ENCODE peak calls at places on chromosomes 2 and 18, in five cellular contexts. One of them, this sample, is unnamed.

GRCh38 chr18:62999392-62999791 is 284.1 kb downstream of the PHLPP1 start:
- DNase-seq in mucosa of descending colon: peak
- DNase-seq in thoracic aorta: no peak
- DNase-seq in progenitor cell of endocrine pancreas: no peak
- DNase-seq in gastrocnemius medialis: peak
- DNase-seq in this sample: no peak

GRCh38 chr2:215269397-215270117 is 42.3 kb upstream of the ATIC start:
- DNase-seq in mucosa of descending colon: no peak
- DNase-seq in thoracic aorta: no peak
- DNase-seq in progenitor cell of endocrine pancreas: peak
- DNase-seq in gastrocnemius medialis: peak
- DNase-seq in this sample: no peak

GRCh38 chr2:115162454-115163293 is 720.2 kb downstream of the DPP10 start:
- DNase-seq in mucosa of descending colon: no peak
- DNase-seq in thoracic aorta: no peak
- DNase-seq in progenitor cell of endocrine pancreas: peak
- DNase-seq in gastrocnemius medialis: no peak
- DNase-seq in this sample: no peak

GRCh38 chr2:176817061-176817565 is 395.5 kb upstream of the HNRNPA3 start:
- DNase-seq in mucosa of descending colon: no peak
- DNase-seq in thoracic aorta: no peak
- DNase-seq in progenitor cell of endocrine pancreas: no peak
- DNase-seq in gastrocnemius medialis: no peak
- DNase-seq in this sample: no peak

GRCh38 chr2:101253713-101254085 is 1.0 kb downstream of the CNOT11 start:
- DNase-seq in mucosa of descending colon: no peak
- DNase-seq in thoracic aorta: no peak
- DNase-seq in progenitor cell of endocrine pancreas: no peak
- DNase-seq in gastrocnemius medialis: no peak
- DNase-seq in this sample: no peak

GRCh38 chr2:241874277-241874925 is 4.9 kb downstream of the RTP5 start:
- DNase-seq in mucosa of descending colon: peak
- DNase-seq in thoracic aorta: no peak
- DNase-seq in progenitor cell of endocrine pancreas: no peak
- DNase-seq in gastrocnemius medialis: no peak
- DNase-seq in this sample: no peak

GRCh38 chr2:226618875-226619605 is 180.6 kb downstream of the IRS1 start:
- DNase-seq in mucosa of descending colon: no peak
- DNase-seq in thoracic aorta: no peak
- DNase-seq in progenitor cell of endocrine pancreas: no peak
- DNase-seq in gastrocnemius medialis: no peak
- DNase-seq in this sample: no peak

GRCh38 chr2:9158786-9159779 is 47.5 kb upstream of the ASAP2 start:
- DNase-seq in mucosa of descending colon: no peak
- DNase-seq in thoracic aorta: no peak
- DNase-seq in progenitor cell of endocrine pancreas: no peak
- DNase-seq in gastrocnemius medialis: no peak
- DNase-seq in this sample: no peak

GRCh38 chr2:62201307-62201706 is 5.4 kb downstream of the B3GNT2 start:
- DNase-seq in mucosa of descending colon: no peak
- DNase-seq in thoracic aorta: no peak
- DNase-seq in progenitor cell of endocrine pancreas: no peak
- DNase-seq in gastrocnemius medialis: no peak
- DNase-seq in this sample: no peak

GRCh38 chr2:109162999-109163398 is 34.0 kb downstream of the SH3RF3 start:
- DNase-seq in mucosa of descending colon: no peak
- DNase-seq in thoracic aorta: peak
- DNase-seq in progenitor cell of endocrine pancreas: no peak
- DNase-seq in gastrocnemius medialis: peak
- DNase-seq in this sample: no peak

GRCh38 chr2:54818226-54818625 is 94.8 kb downstream of the EML6 start:
- DNase-seq in mucosa of descending colon: no peak
- DNase-seq in thoracic aorta: no peak
- DNase-seq in progenitor cell of endocrine pancreas: no peak
- DNase-seq in gastrocnemius medialis: no peak
- DNase-seq in this sample: no peak

GRCh38 chr18:44986933-44987332 is 306.2 kb downstream of the SETBP1 start:
- DNase-seq in mucosa of descending colon: no peak
- DNase-seq in thoracic aorta: no peak
- DNase-seq in progenitor cell of endocrine pancreas: no peak
- DNase-seq in gastrocnemius medialis: no peak
- DNase-seq in this sample: no peak

GRCh38 chr18:65922103-65922502 is 171.3 kb downstream of the CDH7 start:
- DNase-seq in mucosa of descending colon: no peak
- DNase-seq in thoracic aorta: no peak
- DNase-seq in progenitor cell of endocrine pancreas: no peak
- DNase-seq in gastrocnemius medialis: no peak
- DNase-seq in this sample: no peak

GRCh38 chr18:25176516-25177042 is 175.4 kb downstream of the ZNF521 start:
- DNase-seq in mucosa of descending colon: no peak
- DNase-seq in thoracic aorta: no peak
- DNase-seq in progenitor cell of endocrine pancreas: no peak
- DNase-seq in gastrocnemius medialis: no peak
- DNase-seq in this sample: no peak

GRCh38 chr2:140643761-140644187 is 1487.0 kb downstream of the LRP1B start:
- DNase-seq in mucosa of descending colon: no peak
- DNase-seq in thoracic aorta: no peak
- DNase-seq in progenitor cell of endocrine pancreas: no peak
- DNase-seq in gastrocnemius medialis: no peak
- DNase-seq in this sample: no peak

GRCh38 chr2:120864981-120865380 is 129.3 kb downstream of the GLI2 start:
- DNase-seq in mucosa of descending colon: no peak
- DNase-seq in thoracic aorta: no peak
- DNase-seq in progenitor cell of endocrine pancreas: no peak
- DNase-seq in gastrocnemius medialis: no peak
- DNase-seq in this sample: no peak

GRCh38 chr2:148888003-148888501 is 13.0 kb downstream of the KIF5C start:
- DNase-seq in mucosa of descending colon: no peak
- DNase-seq in thoracic aorta: no peak
- DNase-seq in progenitor cell of endocrine pancreas: peak
- DNase-seq in gastrocnemius medialis: no peak
- DNase-seq in this sample: no peak

GRCh38 chr2:129379411-129379810 is 600.1 kb upstream of the RAB6C start:
- DNase-seq in mucosa of descending colon: no peak
- DNase-seq in thoracic aorta: no peak
- DNase-seq in progenitor cell of endocrine pancreas: no peak
- DNase-seq in gastrocnemius medialis: no peak
- DNase-seq in this sample: no peak

GRCh38 chr2:137190411-137191190 is 425.3 kb downstream of the THSD7B start:
- DNase-seq in mucosa of descending colon: no peak
- DNase-seq in thoracic aorta: no peak
- DNase-seq in progenitor cell of endocrine pancreas: no peak
- DNase-seq in gastrocnemius medialis: no peak
- DNase-seq in this sample: no peak

GRCh38 chr2:71460595-71461303 is 7.4 kb downstream of the DYSF start:
- DNase-seq in mucosa of descending colon: no peak
- DNase-seq in thoracic aorta: no peak
- DNase-seq in progenitor cell of endocrine pancreas: no peak
- DNase-seq in gastrocnemius medialis: peak
- DNase-seq in this sample: no peak

GRCh38 chr2:112733449-112733848 is 12.6 kb downstream of the NT5DC4 start:
- DNase-seq in mucosa of descending colon: no peak
- DNase-seq in thoracic aorta: no peak
- DNase-seq in progenitor cell of endocrine pancreas: no peak
- DNase-seq in gastrocnemius medialis: no peak
- DNase-seq in this sample: no peak

GRCh38 chr2:143792602-143793001 is 663.4 kb downstream of the ARHGAP15 start:
- DNase-seq in mucosa of descending colon: no peak
- DNase-seq in thoracic aorta: no peak
- DNase-seq in progenitor cell of endocrine pancreas: no peak
- DNase-seq in gastrocnemius medialis: no peak
- DNase-seq in this sample: no peak

GRCh38 chr2:26462511-26463251 is 15.2 kb downstream of the OTOF start:
- DNase-seq in mucosa of descending colon: no peak
- DNase-seq in thoracic aorta: no peak
- DNase-seq in progenitor cell of endocrine pancreas: no peak
- DNase-seq in gastrocnemius medialis: peak
- DNase-seq in this sample: no peak

GRCh38 chr2:26459991-26460612 is 17.8 kb downstream of the OTOF start:
- DNase-seq in mucosa of descending colon: no peak
- DNase-seq in thoracic aorta: no peak
- DNase-seq in progenitor cell of endocrine pancreas: no peak
- DNase-seq in gastrocnemius medialis: no peak
- DNase-seq in this sample: no peak

GRCh38 chr2:26460613-26461031 is 17.3 kb downstream of the OTOF start:
- DNase-seq in mucosa of descending colon: no peak
- DNase-seq in thoracic aorta: no peak
- DNase-seq in progenitor cell of endocrine pancreas: no peak
- DNase-seq in gastrocnemius medialis: no peak
- DNase-seq in this sample: no peak

GRCh38 chr2:26462100-26462499 is 15.8 kb downstream of the OTOF start:
- DNase-seq in mucosa of descending colon: no peak
- DNase-seq in thoracic aorta: no peak
- DNase-seq in progenitor cell of endocrine pancreas: no peak
- DNase-seq in gastrocnemius medialis: no peak
- DNase-seq in this sample: no peak

GRCh38 chr2:26461601-26462023 is 16.3 kb downstream of the OTOF start:
- DNase-seq in mucosa of descending colon: no peak
- DNase-seq in thoracic aorta: no peak
- DNase-seq in progenitor cell of endocrine pancreas: no peak
- DNase-seq in gastrocnemius medialis: no peak
- DNase-seq in this sample: no peak
- TF ChIP-seq CTCF in mucosa of descending colon: no peak
- TF ChIP-seq CTCF in thoracic aorta: no peak
- TF ChIP-seq CTCF in progenitor cell of endocrine pancreas: no peak
- TF ChIP-seq CTCF in gastrocnemius medialis: no peak
- TF ChIP-seq CTCF in this sample: no peak

GRCh38 chr2:68231061-68231372 is 21.3 kb downstream of the PPP3R1 start:
- DNase-seq in mucosa of descending colon: no peak
- DNase-seq in thoracic aorta: no peak
- DNase-seq in progenitor cell of endocrine pancreas: no peak
- DNase-seq in gastrocnemius medialis: no peak
- DNase-seq in this sample: no peak

GRCh38 chr2:68230246-68231060 is 21.9 kb downstream of the PPP3R1 start:
- DNase-seq in mucosa of descending colon: no peak
- DNase-seq in thoracic aorta: no peak
- DNase-seq in progenitor cell of endocrine pancreas: no peak
- DNase-seq in gastrocnemius medialis: no peak
- DNase-seq in this sample: no peak

GRCh38 chr2:68222287-68222686 is 30.0 kb downstream of the PPP3R1 start:
- DNase-seq in mucosa of descending colon: no peak
- DNase-seq in thoracic aorta: no peak
- DNase-seq in progenitor cell of endocrine pancreas: no peak
- DNase-seq in gastrocnemius medialis: no peak
- DNase-seq in this sample: no peak

GRCh38 chr2:68223419-68223818 is 28.9 kb downstream of the PPP3R1 start:
- DNase-seq in mucosa of descending colon: no peak
- DNase-seq in thoracic aorta: no peak
- DNase-seq in progenitor cell of endocrine pancreas: no peak
- DNase-seq in gastrocnemius medialis: no peak
- DNase-seq in this sample: no peak

GRCh38 chr2:68225119-68225632 is 27.2 kb downstream of the PPP3R1 start:
- DNase-seq in mucosa of descending colon: no peak
- DNase-seq in thoracic aorta: no peak
- DNase-seq in progenitor cell of endocrine pancreas: no peak
- DNase-seq in gastrocnemius medialis: no peak
- DNase-seq in this sample: peak
- TF ChIP-seq CTCF in mucosa of descending colon: peak
- TF ChIP-seq CTCF in thoracic aorta: no peak
- TF ChIP-seq CTCF in progenitor cell of endocrine pancreas: peak
- TF ChIP-seq CTCF in gastrocnemius medialis: no peak
- TF ChIP-seq CTCF in this sample: peak

GRCh38 chr2:202067589-202067988 is 5.5 kb upstream of the KIAA2012 start:
- DNase-seq in mucosa of descending colon: no peak
- DNase-seq in thoracic aorta: no peak
- DNase-seq in progenitor cell of endocrine pancreas: no peak
- DNase-seq in gastrocnemius medialis: no peak
- DNase-seq in this sample: no peak

GRCh38 chr2:202069189-202070050 is 3.6 kb upstream of the KIAA2012 start:
- DNase-seq in mucosa of descending colon: peak
- DNase-seq in thoracic aorta: no peak
- DNase-seq in progenitor cell of endocrine pancreas: no peak
- DNase-seq in gastrocnemius medialis: no peak
- DNase-seq in this sample: no peak

GRCh38 chr2:202071107-202071506 is 1.9 kb upstream of the KIAA2012 start:
- DNase-seq in mucosa of descending colon: no peak
- DNase-seq in thoracic aorta: no peak
- DNase-seq in progenitor cell of endocrine pancreas: no peak
- DNase-seq in gastrocnemius medialis: no peak
- DNase-seq in this sample: no peak

GRCh38 chr2:202072737-202073396 is at the start of gene KIAA2012:
- DNase-seq in mucosa of descending colon: no peak
- DNase-seq in thoracic aorta: no peak
- DNase-seq in progenitor cell of endocrine pancreas: no peak
- DNase-seq in gastrocnemius medialis: no peak
- DNase-seq in this sample: no peak

DNA sequence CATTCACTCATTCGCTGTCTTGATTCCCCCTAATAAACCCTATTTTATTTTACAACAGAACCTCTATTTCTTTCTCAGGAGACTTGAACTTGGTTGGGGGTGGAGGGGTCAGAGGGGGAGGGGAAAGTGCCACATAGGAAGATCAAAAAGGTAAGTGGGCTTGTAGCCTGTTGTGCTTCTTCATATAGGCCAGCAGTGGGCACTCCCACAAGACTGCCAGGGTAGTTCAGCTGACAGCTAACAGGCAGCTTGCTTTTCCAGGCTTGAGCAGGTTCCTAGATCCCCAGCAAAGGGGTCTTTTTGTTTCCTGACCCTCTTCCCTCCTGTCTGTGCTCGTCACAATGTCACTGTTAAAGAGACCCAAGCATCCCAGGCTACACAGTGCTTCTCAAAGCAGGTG is 829 bp upstream of the KIAA2012 start:
- DNase-seq in mucosa of descending colon: no peak
- DNase-seq in thoracic aorta: no peak
- DNase-seq in progenitor cell of endocrine pancreas: no peak
- DNase-seq in gastrocnemius medialis: no peak
- DNase-seq in this sample: no peak
- TF ChIP-seq CTCF in mucosa of descending colon: no peak
- TF ChIP-seq CTCF in thoracic aorta: no peak
- TF ChIP-seq CTCF in progenitor cell of endocrine pancreas: peak
- TF ChIP-seq CTCF in gastrocnemius medialis: no peak
- TF ChIP-seq CTCF in this sample: no peak

DNA sequence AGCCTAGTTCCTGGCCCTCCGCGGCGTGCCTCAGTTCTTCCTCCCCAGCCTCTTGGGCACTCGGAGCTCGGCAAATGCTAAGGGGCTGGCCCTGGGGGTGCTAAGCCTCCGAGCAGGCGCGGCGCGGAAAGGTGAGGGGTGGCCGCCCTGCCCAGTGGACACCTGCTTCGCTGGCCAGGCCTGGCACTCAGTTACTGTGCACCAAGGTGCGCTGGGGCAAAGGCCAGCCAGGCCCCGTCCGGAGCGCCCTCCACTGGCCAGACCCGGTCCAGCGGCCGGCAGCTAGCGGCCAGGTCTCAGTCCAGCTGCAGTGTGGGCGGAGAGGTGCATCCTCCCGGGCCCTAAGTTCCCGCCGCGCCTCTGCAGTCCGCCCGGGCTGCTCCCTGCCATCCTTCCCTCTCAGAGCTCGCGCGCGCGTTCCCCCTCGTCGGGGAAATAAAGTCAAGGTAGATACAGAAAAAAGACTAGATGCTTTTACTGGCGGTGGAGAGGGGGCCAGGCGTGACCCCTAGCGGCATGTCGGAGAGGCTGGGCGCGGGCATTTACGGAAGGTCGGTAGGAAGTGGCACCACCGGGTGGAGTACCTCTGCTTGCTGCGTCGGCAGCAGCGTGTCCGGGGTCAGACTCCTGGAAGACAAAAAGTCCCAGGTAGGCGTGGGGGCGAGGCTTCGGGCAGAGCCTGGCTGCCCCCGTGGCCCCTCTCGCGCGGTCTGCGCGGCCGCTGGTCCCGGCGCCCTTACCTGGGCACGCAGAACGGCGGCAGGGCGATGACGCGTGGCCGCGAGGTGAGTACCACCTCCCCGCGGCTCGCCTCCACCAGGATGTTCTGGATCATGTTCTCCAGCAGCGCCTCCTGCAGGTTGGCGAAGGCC is 9.4 kb upstream of the CRYBA2 start:
- DNase-seq in mucosa of descending colon: peak
- DNase-seq in thoracic aorta: no peak
- DNase-seq in progenitor cell of endocrine pancreas: peak
- DNase-seq in gastrocnemius medialis: no peak
- DNase-seq in this sample: no peak
- TF ChIP-seq CTCF in mucosa of descending colon: peak
- TF ChIP-seq CTCF in thoracic aorta: no peak
- TF ChIP-seq CTCF in progenitor cell of endocrine pancreas: peak
- TF ChIP-seq CTCF in gastrocnemius medialis: no peak
- TF ChIP-seq CTCF in this sample: peak

This sample was measured in CD14-positive monocyte.